ENCODE peak calls at places on chromosomes 6 and 20, in four cellular contexts. J is fibroblast of villous mesenchyme, G is choroid plexus epithelial cell, T is neural crest cell. F is an unnamed sample.

GRCh38 chr6:92109256-92109655 is 1310.1 kb downstream of the EPHA7 start:
- DNase-seq in G (no peak), T (no peak), J (no peak), F (no peak)

GRCh38 chr6:149913542-149914240 is 9.2 kb downstream of the RAET1G start:
- DNase-seq in G (no peak), J (no peak), T (no peak), F (no peak)

GRCh38 chr6:109892451-109893435 is 85.4 kb upstream of the GPR6 start:
- DNase-seq in T (no peak), G (no peak), J (peak), F (no peak)

GRCh38 chr6:7137335-7138106 is 29.8 kb downstream of the RREB1 start:
- DNase-seq in T (no peak), G (peak), J (peak), F (no peak)

GRCh38 chr20:13831476-13831875 is 46.6 kb downstream of the NDUFAF5 start:
- DNase-seq in J (no peak), G (no peak), T (no peak), F (no peak)

GRCh38 chr6:22153384-22154158 is 143.3 kb downstream of the PRL start:
- DNase-seq in G (no peak), T (no peak), J (peak), F (no peak)

GRCh38 chr20:63468421-63468820 is 4.0 kb downstream of the KCNQ2 start:
- DNase-seq in J (no peak), T (no peak), G (no peak), F (no peak)

GRCh38 chr6:113120214-113120576 is 737.0 kb upstream of the MARCKS start:
- DNase-seq in T (no peak), G (peak), J (peak), F (no peak)

GRCh38 chr6:117929501-117929900 is 22.4 kb downstream of the SLC35F1 start:
- DNase-seq in T (no peak), J (no peak), G (no peak), F (no peak)

GRCh38 chr6:82525775-82526515 is 162.3 kb downstream of the TPBG start:
- DNase-seq in T (no peak), G (no peak), J (no peak), F (no peak)

GRCh38 chr6:67221226-67221625 is 1413.9 kb upstream of the ADGRB3 start:
- DNase-seq in G (peak), J (no peak), T (no peak), F (no peak)

GRCh38 chr6:11971154-11971553 is 41.0 kb upstream of the HIVEP1 start:
- DNase-seq in G (peak), J (peak), T (no peak), F (no peak)

GRCh38 chr20:1370548-1371110 is 22.2 kb downstream of the FKBP1A start:
- DNase-seq in T (no peak), J (peak), G (no peak), F (no peak)

GRCh38 chr20:10466325-10466724 is 31.2 kb downstream of the SLX4IP start:
- DNase-seq in T (peak), J (no peak), G (no peak), F (no peak)

GRCh38 chr6:23244300-23244699 is 674.9 kb downstream of the HDGFL1 start:
- DNase-seq in J (peak), G (peak), T (no peak), F (no peak)

GRCh38 chr20:49480236-49480635 is 2.2 kb downstream of the KCNB1 start:
- DNase-seq in J (no peak), G (no peak), T (no peak), F (no peak)

GRCh38 chr6:128070406-128070805 is 169.5 kb upstream of the THEMIS start:
- DNase-seq in G (peak), T (no peak), J (no peak), F (no peak)

GRCh38 chr20:13101276-13101675 is 92.5 kb downstream of the SPTLC3 start:
- DNase-seq in G (peak), J (no peak), T (no peak), F (no peak)

GRCh38 chr6:21045135-21045616 is 510.9 kb downstream of the CDKAL1 start:
- DNase-seq in J (peak), G (peak), T (no peak), F (no peak)

GRCh38 chr20:26208296-26209091 is 511.8 kb upstream of the ZNF337 start:
- DNase-seq in T (peak), J (peak), G (peak), F (peak)

GRCh38 chr6:14053776-14054175 is 63.8 kb upstream of the CD83 start:
- DNase-seq in J (no peak), G (no peak), T (no peak), F (no peak)

GRCh38 chr6:53846250-53846649 is 51.4 kb downstream of the LRRC1 start:
- DNase-seq in G (no peak), J (no peak), T (no peak), F (no peak)

GRCh38 chr6:140445474-140446004 is 1071.1 kb upstream of the CITED2 start:
- DNase-seq in J (peak), G (peak), T (no peak), F (no peak)

GRCh38 chr20:25077610-25078169 is 4.3 kb downstream of the VSX1 start:
- DNase-seq in J (peak), T (no peak), G (peak), F (peak)

GRCh38 chr6:27281105-27281539 is 31.0 kb downstream of the POM121L2 start:
- DNase-seq in T (no peak), J (no peak), G (no peak), F (no peak)

GRCh38 chr6:24659547-24659946 is 7.2 kb downstream of the TDP2 start:
- DNase-seq in G (peak), T (no peak), J (peak), F (no peak)

GRCh38 chr20:53547664-53548239 is 45.9 kb downstream of the ZNF217 start:
- DNase-seq in T (peak), J (peak), G (peak), F (no peak)

GRCh38 chr6:166747644-166748595 is 120.9 kb upstream of the RPS6KA2 start:
- DNase-seq in J (no peak), G (no peak), T (no peak), F (no peak)

GRCh38 chr6:142698751-142699150 is 246.2 kb downstream of the HIVEP2 start:
- DNase-seq in T (no peak), J (no peak), G (peak), F (no peak)
- TF ChIP-seq CTCF in T (peak), J (peak), G (peak), F (peak)

DNA sequence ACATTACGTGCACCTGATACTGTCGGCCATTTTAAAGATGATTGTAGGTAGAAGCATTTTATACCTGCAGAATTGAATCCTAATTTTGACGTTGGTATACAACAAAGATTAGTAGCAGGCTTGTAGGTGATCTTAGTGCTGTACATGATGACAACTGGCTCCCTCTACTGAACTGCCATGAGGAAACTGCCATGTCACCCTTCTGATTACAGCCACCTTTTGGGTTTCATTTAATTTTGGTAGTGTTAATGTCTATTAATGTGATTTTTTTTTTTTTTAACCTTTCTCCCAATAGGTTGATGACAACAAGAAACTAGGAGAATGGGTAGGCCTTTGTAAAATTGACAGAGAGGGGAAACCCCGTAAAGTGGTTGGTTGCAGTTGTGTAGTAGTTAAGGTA is 2.3 kb downstream of the RPS12 start:
- DNase-seq in T (no peak), J (no peak), G (no peak), F (no peak)
- TF ChIP-seq CTCF in T (no peak), J (no peak), G (no peak), F (no peak)

GRCh38 chr6:142752348-142752747 is 192.6 kb downstream of the HIVEP2 start:
- DNase-seq in T (no peak), G (no peak), J (peak), F (no peak)

GRCh38 chr6:142757827-142758226 is 187.1 kb downstream of the HIVEP2 start:
- DNase-seq in J (no peak), T (no peak), G (no peak), F (no peak)

GRCh38 chr6:142753196-142753595 is 191.8 kb downstream of the HIVEP2 start:
- DNase-seq in T (no peak), J (no peak), G (no peak), F (no peak)

GRCh38 chr6:142758257-142759025 is 186.5 kb downstream of the HIVEP2 start:
- DNase-seq in G (no peak), J (no peak), T (no peak), F (no peak)

DNA sequence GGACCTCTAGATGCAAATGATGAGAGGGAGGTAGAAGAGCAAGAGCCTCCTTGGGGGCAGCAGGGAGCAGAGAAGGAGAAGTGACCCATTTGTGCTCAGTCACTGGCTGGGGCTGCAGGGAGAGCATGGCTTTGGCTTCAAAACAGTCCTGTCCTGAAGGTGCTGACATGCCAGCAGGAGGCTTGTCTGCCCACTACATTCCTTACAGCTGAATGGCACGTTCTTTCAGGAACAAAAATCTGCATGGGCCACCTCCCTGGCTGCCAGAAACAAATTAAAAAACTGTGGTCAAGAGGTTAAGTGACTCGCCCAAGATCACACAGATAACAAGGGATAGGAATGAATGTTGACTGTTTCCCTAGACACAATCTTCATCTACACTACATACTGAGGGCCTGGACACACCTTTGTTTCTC is 188.8 kb downstream of the HIVEP2 start:
- DNase-seq in T (no peak), J (no peak), G (peak), F (no peak)
- TF ChIP-seq CTCF in T (no peak), J (no peak), G (peak), F (no peak)

DNA sequence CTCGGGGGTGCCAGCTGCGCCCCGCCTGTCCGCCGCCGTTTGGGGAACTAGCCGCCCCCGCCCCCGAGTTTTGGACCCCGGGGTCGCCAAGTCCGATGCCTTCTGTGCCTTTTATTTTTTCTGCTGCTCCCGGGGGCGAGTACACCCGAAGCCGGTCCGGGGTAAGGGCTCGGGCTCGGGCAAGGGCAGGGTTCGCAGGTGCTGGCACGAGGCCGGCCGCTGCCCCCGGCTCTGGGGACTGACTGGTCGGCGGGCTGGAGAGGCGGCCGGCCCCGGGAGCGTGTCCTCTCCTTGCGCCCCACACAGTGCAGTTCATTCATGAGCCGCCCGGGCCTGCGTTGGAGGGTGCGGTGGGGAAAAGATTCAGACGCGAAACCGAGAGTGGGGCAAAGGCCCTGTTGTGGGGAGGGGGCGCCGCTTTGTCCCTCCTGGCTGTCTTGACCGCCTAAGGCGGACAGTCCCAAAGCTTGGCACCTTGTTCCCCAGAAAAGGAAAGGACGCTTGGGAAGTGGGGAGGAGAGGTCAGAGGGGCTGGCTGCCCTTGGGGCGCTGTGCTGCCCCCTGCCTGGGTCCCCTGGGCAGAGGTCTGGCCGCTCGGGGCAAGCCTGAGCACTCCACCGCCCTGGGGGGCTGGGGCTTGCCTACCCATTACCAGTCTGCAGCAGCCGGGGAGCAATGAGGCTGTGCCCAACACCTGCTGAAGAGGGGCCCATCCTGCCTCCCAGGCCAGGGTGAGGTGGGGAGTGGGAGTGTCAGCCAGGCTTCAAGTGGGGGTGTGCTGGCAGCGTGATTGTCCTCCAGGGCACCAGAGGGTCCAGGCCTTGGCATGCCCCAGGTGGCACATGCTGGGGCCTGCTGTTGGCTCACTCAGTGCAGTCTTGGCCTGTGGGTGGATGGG is 915 bp downstream of the TMEM63B start:
- DNase-seq in J (no peak), T (peak), G (peak), F (no peak)
- TF ChIP-seq CTCF in J (no peak), T (peak), G (no peak), F (peak)

F was measured in type B pancreatic cell.